ENCODE peak calls at places on chromosomes 11 and 22, in five cellular contexts. One of them, this sample, is unnamed.

GRCh38 chr22:22371031-22371541 is 126.5 kb downstream of the VPREB1 start:
- DNase-seq in astrocyte: no peak
- DNase-seq in HTR-8/SVneo: no peak
- DNase-seq in Right ventricle myocardium superior: peak
- DNase-seq in NCI-H446 treated with DMSO at 0.1 percent for 48 hours: no peak
- DNase-seq in this sample: no peak

GRCh38 chr11:56841210-56841810 is 92.8 kb upstream of the OR9G4 start:
- DNase-seq in NCI-H446 treated with DMSO at 0.1 percent for 48 hours: peak
- DNase-seq in HTR-8/SVneo: peak
- DNase-seq in Right ventricle myocardium superior: no peak
- DNase-seq in astrocyte: peak
- DNase-seq in this sample: peak

GRCh38 chr11:35629914-35630313 is 11.7 kb downstream of the FJX1 start:
- DNase-seq in HTR-8/SVneo: peak
- DNase-seq in astrocyte: peak
- DNase-seq in NCI-H446 treated with DMSO at 0.1 percent for 48 hours: peak
- DNase-seq in Right ventricle myocardium superior: no peak
- DNase-seq in this sample: no peak

GRCh38 chr22:20582520-20583361 is 75.3 kb downstream of the MED15 start:
- DNase-seq in Right ventricle myocardium superior: peak
- DNase-seq in HTR-8/SVneo: no peak
- DNase-seq in astrocyte: no peak
- DNase-seq in NCI-H446 treated with DMSO at 0.1 percent for 48 hours: no peak
- DNase-seq in this sample: no peak

GRCh38 chr11:1864831-1865665 is 12.2 kb downstream of the LSP1 start:
- DNase-seq in NCI-H446 treated with DMSO at 0.1 percent for 48 hours: no peak
- DNase-seq in Right ventricle myocardium superior: peak
- DNase-seq in HTR-8/SVneo: no peak
- DNase-seq in astrocyte: no peak
- DNase-seq in this sample: no peak

GRCh38 chr22:21803859-21804258 is 63.6 kb downstream of the MAPK1 start:
- DNase-seq in Right ventricle myocardium superior: no peak
- DNase-seq in NCI-H446 treated with DMSO at 0.1 percent for 48 hours: no peak
- DNase-seq in astrocyte: no peak
- DNase-seq in HTR-8/SVneo: no peak
- DNase-seq in this sample: no peak

GRCh38 chr22:41401781-41402648 is 20.3 kb downstream of the TEF start:
- DNase-seq in Right ventricle myocardium superior: peak
- DNase-seq in HTR-8/SVneo: peak
- DNase-seq in NCI-H446 treated with DMSO at 0.1 percent for 48 hours: peak
- DNase-seq in astrocyte: no peak
- DNase-seq in this sample: no peak

GRCh38 chr11:108432783-108433182 is 34.5 kb downstream of the C11orf65 start:
- DNase-seq in Right ventricle myocardium superior: no peak
- DNase-seq in astrocyte: peak
- DNase-seq in HTR-8/SVneo: peak
- DNase-seq in NCI-H446 treated with DMSO at 0.1 percent for 48 hours: no peak
- DNase-seq in this sample: no peak

GRCh38 chr11:27857014-27857413 is 156.8 kb upstream of the BDNF start:
- DNase-seq in HTR-8/SVneo: no peak
- DNase-seq in Right ventricle myocardium superior: no peak
- DNase-seq in NCI-H446 treated with DMSO at 0.1 percent for 48 hours: no peak
- DNase-seq in astrocyte: no peak
- DNase-seq in this sample: no peak

GRCh38 chr11:46122955-46123354 is 1.7 kb upstream of the PHF21A start:
- DNase-seq in astrocyte: peak
- DNase-seq in HTR-8/SVneo: no peak
- DNase-seq in NCI-H446 treated with DMSO at 0.1 percent for 48 hours: no peak
- DNase-seq in Right ventricle myocardium superior: no peak
- DNase-seq in this sample: no peak

GRCh38 chr11:32137869-32138268 is 47.0 kb downstream of the RCN1 start:
- DNase-seq in NCI-H446 treated with DMSO at 0.1 percent for 48 hours: no peak
- DNase-seq in astrocyte: no peak
- DNase-seq in Right ventricle myocardium superior: no peak
- DNase-seq in HTR-8/SVneo: no peak
- DNase-seq in this sample: no peak

GRCh38 chr11:35794850-35795249 is 132.3 kb downstream of the TRIM44 start:
- DNase-seq in HTR-8/SVneo: peak
- DNase-seq in Right ventricle myocardium superior: no peak
- DNase-seq in NCI-H446 treated with DMSO at 0.1 percent for 48 hours: no peak
- DNase-seq in astrocyte: peak
- DNase-seq in this sample: no peak

GRCh38 chr11:78943841-78944240 is 369.2 kb upstream of the NARS2 start:
- DNase-seq in NCI-H446 treated with DMSO at 0.1 percent for 48 hours: no peak
- DNase-seq in astrocyte: no peak
- DNase-seq in HTR-8/SVneo: no peak
- DNase-seq in Right ventricle myocardium superior: no peak
- DNase-seq in this sample: no peak

GRCh38 chr11:19777342-19778102 is 64.9 kb downstream of the NAV2 start:
- DNase-seq in NCI-H446 treated with DMSO at 0.1 percent for 48 hours: no peak
- DNase-seq in Right ventricle myocardium superior: no peak
- DNase-seq in HTR-8/SVneo: peak
- DNase-seq in astrocyte: peak
- DNase-seq in this sample: peak

GRCh38 chr11:1830500-1831223 is 4.1 kb upstream of the SYT8 start:
- DNase-seq in astrocyte: no peak
- DNase-seq in Right ventricle myocardium superior: no peak
- DNase-seq in HTR-8/SVneo: peak
- DNase-seq in NCI-H446 treated with DMSO at 0.1 percent for 48 hours: no peak
- DNase-seq in this sample: no peak

GRCh38 chr11:116980136-116980793 is 118.0 kb downstream of the SIK3 start:
- DNase-seq in astrocyte: no peak
- DNase-seq in Right ventricle myocardium superior: no peak
- DNase-seq in HTR-8/SVneo: no peak
- DNase-seq in NCI-H446 treated with DMSO at 0.1 percent for 48 hours: no peak
- DNase-seq in this sample: no peak

GRCh38 chr11:75856912-75857311 is 41.9 kb downstream of the UVRAG start:
- DNase-seq in astrocyte: no peak
- DNase-seq in NCI-H446 treated with DMSO at 0.1 percent for 48 hours: no peak
- DNase-seq in Right ventricle myocardium superior: no peak
- DNase-seq in HTR-8/SVneo: no peak
- DNase-seq in this sample: no peak

GRCh38 chr11:71449596-71449995 is 1.4 kb upstream of the DHCR7 start:
- DNase-seq in NCI-H446 treated with DMSO at 0.1 percent for 48 hours: no peak
- DNase-seq in Right ventricle myocardium superior: peak
- DNase-seq in HTR-8/SVneo: no peak
- DNase-seq in astrocyte: no peak
- DNase-seq in this sample: no peak

GRCh38 chr11:2652362-2652761 is 47.4 kb downstream of the KCNQ1OT1 start:
- DNase-seq in Right ventricle myocardium superior: no peak
- DNase-seq in NCI-H446 treated with DMSO at 0.1 percent for 48 hours: no peak
- DNase-seq in HTR-8/SVneo: no peak
- DNase-seq in astrocyte: no peak
- DNase-seq in this sample: no peak

GRCh38 chr11:117182551-117182935 is 4.0 kb downstream of the SIDT2 start:
- DNase-seq in NCI-H446 treated with DMSO at 0.1 percent for 48 hours: no peak
- DNase-seq in HTR-8/SVneo: no peak
- DNase-seq in Right ventricle myocardium superior: no peak
- DNase-seq in astrocyte: no peak
- DNase-seq in this sample: no peak

GRCh38 chr11:100632970-100633452 is 54.1 kb upstream of the ARHGAP42 start:
- DNase-seq in astrocyte: peak
- DNase-seq in Right ventricle myocardium superior: peak
- DNase-seq in HTR-8/SVneo: no peak
- DNase-seq in NCI-H446 treated with DMSO at 0.1 percent for 48 hours: peak
- DNase-seq in this sample: no peak

GRCh38 chr11:118804094-118804493 is 13.1 kb upstream of the DDX6 start:
- DNase-seq in astrocyte: no peak
- DNase-seq in HTR-8/SVneo: no peak
- DNase-seq in Right ventricle myocardium superior: no peak
- DNase-seq in NCI-H446 treated with DMSO at 0.1 percent for 48 hours: no peak
- DNase-seq in this sample: no peak

GRCh38 chr22:21948390-21948789 is 4.3 kb downstream of the PPM1F start:
- DNase-seq in NCI-H446 treated with DMSO at 0.1 percent for 48 hours: no peak
- DNase-seq in Right ventricle myocardium superior: no peak
- DNase-seq in astrocyte: no peak
- DNase-seq in HTR-8/SVneo: no peak
- DNase-seq in this sample: no peak

GRCh38 chr11:123580557-123581275 is 73.7 kb downstream of the SCN3B start:
- DNase-seq in Right ventricle myocardium superior: peak
- DNase-seq in NCI-H446 treated with DMSO at 0.1 percent for 48 hours: no peak
- DNase-seq in HTR-8/SVneo: peak
- DNase-seq in astrocyte: no peak
- DNase-seq in this sample: peak

GRCh38 chr22:23763579-23764331 is 965 bp downstream of the C22orf15 start:
- DNase-seq in astrocyte: no peak
- DNase-seq in NCI-H446 treated with DMSO at 0.1 percent for 48 hours: no peak
- DNase-seq in HTR-8/SVneo: no peak
- DNase-seq in Right ventricle myocardium superior: peak
- DNase-seq in this sample: peak